ENCODE peak calls at places on chromosomes 16 and 17, in five cellular contexts. B is GM23248; D is effector memory CD4-positive, alpha-beta T cell; R is heart left ventricle; L is breast epithelium. X is an unnamed sample.
A peak's percentile ranks its signal among the peaks of the same experiment; 100 is the strongest.

GRCh38 chr17:68019336-68019674 is 16.2 kb upstream of the KPNA2 start:
- DNase-seq in L (no peak), D (no peak), B (no peak), R (no peak), X (no peak)

GRCh38 chr17:21397341-21398050 is 21.3 kb downstream of the KCNJ12 start:
- DNase-seq in L (no peak), D (no peak), R (no peak), B (peak; percentile 97), X (no peak)

GRCh38 chr17:61488878-61489718 is 36.9 kb downstream of the TBX4 start:
- DNase-seq in L (no peak), D (no peak), B (no peak), R (no peak), X (no peak)

GRCh38 chr16:78895661-78896060 is 704.9 kb downstream of the MAF start:
- DNase-seq in R (no peak), L (no peak), D (no peak), B (no peak), X (no peak)

GRCh38 chr17:20920813-20921199 is 122.0 kb downstream of the USP22 start:
- DNase-seq in R (no peak), B (peak; percentile 53), L (no peak), D (no peak), X (no peak)

GRCh38 chr17:75843577-75844529 is at the start of gene UNC13D:
- DNase-seq in R (no peak), D (peak; percentile 55), B (no peak), L (no peak), X (peak; percentile 88)

GRCh38 chr17:560379-560935 is 154.2 kb downstream of the VPS53 start:
- DNase-seq in L (no peak), R (peak; percentile 39), D (no peak), B (peak; percentile 83), X (no peak)

GRCh38 chr17:27905524-27906237 is 12.5 kb upstream of the LYRM9 start:
- DNase-seq in L (no peak), B (no peak), D (no peak), R (no peak), X (no peak)

DNA sequence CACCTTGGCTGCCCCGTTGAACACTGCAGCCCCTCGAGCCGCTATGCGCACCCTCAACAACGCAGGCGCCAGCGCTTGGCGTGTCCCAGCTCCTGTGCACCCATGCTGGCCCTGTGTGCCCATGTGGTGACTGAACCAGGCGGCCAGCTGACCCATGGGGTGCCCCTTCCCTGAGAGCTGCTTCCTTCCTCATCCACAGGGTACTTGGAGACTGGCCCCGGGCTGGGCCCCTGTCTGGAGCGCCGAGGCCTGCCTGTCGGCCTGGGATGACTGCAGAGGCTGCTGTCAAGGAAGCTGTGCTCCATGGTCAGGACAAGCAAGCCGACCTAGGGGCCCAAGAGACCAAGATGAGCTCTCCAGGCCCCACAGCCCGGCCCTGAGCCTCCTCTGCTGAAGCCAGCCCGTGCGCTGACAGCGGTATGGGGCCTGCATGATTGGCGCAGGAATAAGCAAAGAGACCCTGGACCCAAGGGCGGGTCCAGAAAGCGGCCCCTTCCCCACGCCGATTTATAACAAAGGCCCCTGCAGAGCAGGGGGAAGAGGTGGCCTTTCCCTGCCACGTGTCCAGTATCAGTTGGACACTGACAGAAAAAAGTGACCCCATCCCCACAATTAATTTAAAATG is 21.6 kb upstream of the BAHCC1 start:
- DNase-seq in L (no peak), R (no peak), D (no peak), B (no peak), X (peak; percentile 76)
- H3K36me3 ChIP-seq in L (no peaks in the 10 kb centered on the region), R (no peaks in the 10 kb centered on the region), D (no peaks in the 10 kb centered on the region), B (no peaks in the 10 kb centered on the region), X (no peaks in the 10 kb centered on the region)

GRCh38 chr17:50087912-50088405 is 7.2 kb upstream of the PDK2 start:
- DNase-seq in D (no peak), B (no peak), R (no peak), L (no peak), X (peak; percentile 62)

GRCh38 chr17:50088952-50089825 is 6.0 kb upstream of the PDK2 start:
- DNase-seq in R (no peak), B (no peak), L (no peak), D (no peak), X (no peak)

GRCh38 chr17:50090971-50091950 is 3.9 kb upstream of the PDK2 start:
- DNase-seq in B (no peak), R (no peak), D (no peak), L (no peak), X (no peak)

GRCh38 chr17:50087246-50087911 is 7.8 kb upstream of the PDK2 start:
- DNase-seq in D (peak; percentile 62), B (peak; percentile 79), R (peak; percentile 60), L (no peak), X (peak; percentile 77)

DNA sequence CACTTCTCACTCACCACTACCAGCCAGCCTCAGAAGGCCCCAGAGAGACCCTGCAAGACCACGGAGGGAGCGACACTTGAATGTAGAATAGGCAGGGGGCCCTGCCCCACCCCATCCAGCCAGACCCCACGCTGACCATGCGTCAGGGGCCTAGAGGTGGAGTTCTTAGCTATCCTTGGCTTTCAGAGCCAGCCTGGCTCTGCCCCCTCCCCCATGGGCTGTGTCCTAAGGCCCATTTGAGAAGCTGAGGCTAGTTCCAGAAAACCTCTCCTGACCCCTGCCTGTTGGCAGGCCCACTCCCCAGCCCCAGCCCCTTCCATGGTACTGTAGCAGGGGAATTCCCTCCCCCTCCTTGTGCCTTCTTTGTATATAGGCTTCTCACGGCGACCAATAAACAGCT is 5.1 kb upstream of the PDK2 start:
- DNase-seq in D (no peak), L (no peak), R (no peak), B (no peak), X (no peak)
- H3K36me3 ChIP-seq in D (no peaks in the 10 kb centered on the region), L (no peaks in the 10 kb centered on the region), R (peaks cover 14% of the 10 kb centered on the region), B (peaks cover 36% of the 10 kb centered on the region), X (peaks cover 28% of the 10 kb centered on the region)

GRCh38 chr16:4654946-4655590 is 30.4 kb downstream of the MGRN1 start:
- DNase-seq in B (no peak), R (no peak), D (no peak), L (no peak), X (no peak)

GRCh38 chr16:4655801-4656200 is 31.2 kb downstream of the MGRN1 start:
- DNase-seq in D (no peak), R (no peak), L (no peak), B (no peak), X (no peak)

GRCh38 chr16:4654387-4654901 is 29.8 kb downstream of the MGRN1 start:
- DNase-seq in B (no peak), R (no peak), D (no peak), L (no peak), X (no peak)

GRCh38 chr16:4656221-4656620 is 31.6 kb downstream of the MGRN1 start:
- DNase-seq in D (no peak), L (no peak), R (no peak), B (no peak), X (no peak)

GRCh38 chr16:4656695-4657686 is 32.4 kb downstream of the MGRN1 start:
- DNase-seq in B (no peak), R (no peak), D (no peak), L (no peak), X (peak; percentile 63)
- H3K36me3 ChIP-seq in B (peaks cover 5% of the 10 kb centered on the region), R (peaks cover 75% of the 10 kb centered on the region), D (peaks cover 46% of the 10 kb centered on the region), L (no peaks in the 10 kb centered on the region), X (peaks cover 43% of the 10 kb centered on the region)

GRCh38 chr16:86620184-86620583 is 41.8 kb downstream of the FOXL1 start:
- DNase-seq in D (no peak), B (no peak), R (no peak), L (no peak), X (no peak)

GRCh38 chr16:86616906-86617305 is 38.6 kb downstream of the FOXL1 start:
- DNase-seq in D (no peak), B (no peak), R (no peak), L (no peak), X (no peak)

GRCh38 chr16:86619263-86619935 is 41.0 kb downstream of the FOXL1 start:
- DNase-seq in R (no peak), L (no peak), B (peak; percentile 66), D (no peak), X (no peak)

GRCh38 chr16:86621966-86622365 is 43.6 kb downstream of the FOXL1 start:
- DNase-seq in L (no peak), B (no peak), R (no peak), D (no peak), X (no peak)

DNA sequence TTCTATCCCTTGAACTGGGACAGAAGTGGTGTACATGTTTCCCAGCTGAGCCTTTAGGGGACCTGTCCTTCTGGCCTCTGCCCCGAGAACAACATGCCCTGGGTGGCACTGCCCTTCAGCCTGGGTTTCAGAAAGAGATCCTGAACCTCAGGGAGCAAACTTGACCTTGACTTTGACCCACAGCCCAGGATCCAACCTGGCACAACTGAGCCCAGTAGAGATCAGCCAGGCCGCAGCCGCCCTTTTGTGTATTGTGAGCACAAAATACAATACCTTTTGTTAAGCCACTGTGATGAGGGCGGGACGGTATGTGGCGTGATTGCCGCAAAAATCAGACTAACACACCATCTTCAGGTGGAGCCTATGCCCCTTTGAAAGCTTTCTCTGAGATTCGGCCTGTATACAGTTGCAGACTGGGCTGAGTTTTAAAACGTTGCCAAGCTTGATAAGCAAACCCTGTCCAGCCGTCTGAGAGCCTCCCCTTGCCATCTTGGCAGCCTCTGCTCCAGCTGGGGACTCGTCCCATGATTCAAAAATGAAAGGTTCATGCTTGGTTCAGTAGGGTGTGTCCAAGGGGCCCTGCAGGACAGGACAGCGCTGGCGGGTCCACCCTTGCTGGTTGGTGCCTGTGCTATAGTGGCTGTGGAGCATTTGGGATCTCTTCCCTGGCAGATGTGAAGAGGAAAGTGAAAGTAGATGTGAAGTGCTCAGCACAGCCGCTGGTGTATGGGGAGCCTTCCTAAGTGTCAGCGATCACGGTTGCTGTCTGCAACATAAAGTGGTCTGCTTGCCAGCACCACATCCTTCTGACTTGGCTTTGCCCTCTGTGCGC is 40.3 kb downstream of the FOXL1 start:
- DNase-seq in L (no peak), R (no peak), B (peak; percentile 25), D (no peak), X (no peak)
- H3K36me3 ChIP-seq in L (no peaks in the 10 kb centered on the region), R (no peaks in the 10 kb centered on the region), B (no peaks in the 10 kb centered on the region), D (no peaks in the 10 kb centered on the region), X (no peaks in the 10 kb centered on the region)

GRCh38 chr16:88611220-88611821 is 27.1 kb upstream of the IL17C start:
- DNase-seq in R (no peak), L (no peak), D (no peak), B (no peak), X (no peak)
- H3K36me3 ChIP-seq in R (peaks cover 72% of the 10 kb centered on the region), L (peaks cover 7% of the 10 kb centered on the region), D (peaks cover 49% of the 10 kb centered on the region), B (peaks cover 9% of the 10 kb centered on the region), X (peaks cover 71% of the 10 kb centered on the region)

X was measured in upper lobe of left lung.